ENCODE peak calls at places on chromosomes 6 and 20, in nine cellular contexts. One of them, this sample, is unnamed.

GRCh38 chr6:38708483-38708882 is 5.5 kb upstream of the GLO1 start:
- DNase-seq in RWPE1: no peak
- DNase-seq in H9: no peak
- DNase-seq in foreskin fibroblast: peak
- DNase-seq in HCT116: no peak
- DNase-seq in colonic mucosa: no peak
- DNase-seq in CD4-positive, alpha-beta T cell: no peak
- DNase-seq in fibroblast of the aortic adventitia: no peak
- DNase-seq in fibroblast of mammary gland: no peak
- DNase-seq in this sample: no peak

GRCh38 chr6:16684195-16684689 is 77.0 kb downstream of the ATXN1 start:
- DNase-seq in fibroblast of mammary gland: peak
- DNase-seq in H9: no peak
- DNase-seq in fibroblast of the aortic adventitia: no peak
- DNase-seq in foreskin fibroblast: no peak
- DNase-seq in RWPE1: no peak
- DNase-seq in HCT116: no peak
- DNase-seq in CD4-positive, alpha-beta T cell: no peak
- DNase-seq in colonic mucosa: no peak
- DNase-seq in this sample: no peak

GRCh38 chr20:56411759-56412472 is at the start of gene CASS4:
- DNase-seq in CD4-positive, alpha-beta T cell: peak
- DNase-seq in foreskin fibroblast: peak
- DNase-seq in HCT116: no peak
- DNase-seq in colonic mucosa: no peak
- DNase-seq in RWPE1: no peak
- DNase-seq in H9: no peak
- DNase-seq in fibroblast of mammary gland: peak
- DNase-seq in fibroblast of the aortic adventitia: peak
- DNase-seq in this sample: peak

GRCh38 chr20:53925651-53926401 is 144.6 kb downstream of the BCAS1 start:
- DNase-seq in fibroblast of mammary gland: no peak
- DNase-seq in H9: no peak
- DNase-seq in foreskin fibroblast: no peak
- DNase-seq in RWPE1: no peak
- DNase-seq in CD4-positive, alpha-beta T cell: no peak
- DNase-seq in colonic mucosa: no peak
- DNase-seq in HCT116: no peak
- DNase-seq in fibroblast of the aortic adventitia: no peak
- DNase-seq in this sample: no peak

GRCh38 chr20:23659989-23660837 is 22.5 kb upstream of the CST3 start:
- DNase-seq in H9: no peak
- DNase-seq in HCT116: no peak
- DNase-seq in fibroblast of the aortic adventitia: peak
- DNase-seq in foreskin fibroblast: peak
- DNase-seq in colonic mucosa: no peak
- DNase-seq in RWPE1: no peak
- DNase-seq in fibroblast of mammary gland: peak
- DNase-seq in CD4-positive, alpha-beta T cell: no peak
- DNase-seq in this sample: no peak

GRCh38 chr6:113630738-113631535 is 226.2 kb upstream of the MARCKS start:
- DNase-seq in CD4-positive, alpha-beta T cell: no peak
- DNase-seq in RWPE1: no peak
- DNase-seq in fibroblast of the aortic adventitia: peak
- DNase-seq in colonic mucosa: no peak
- DNase-seq in foreskin fibroblast: peak
- DNase-seq in HCT116: no peak
- DNase-seq in H9: no peak
- DNase-seq in fibroblast of mammary gland: peak
- DNase-seq in this sample: peak

GRCh38 chr6:56363796-56364195 is 116.4 kb upstream of the COL21A1 start:
- DNase-seq in RWPE1: no peak
- DNase-seq in colonic mucosa: no peak
- DNase-seq in foreskin fibroblast: no peak
- DNase-seq in CD4-positive, alpha-beta T cell: no peak
- DNase-seq in HCT116: no peak
- DNase-seq in fibroblast of the aortic adventitia: no peak
- DNase-seq in H9: no peak
- DNase-seq in fibroblast of mammary gland: no peak
- DNase-seq in this sample: no peak

GRCh38 chr6:28282923-28283322 is 1.6 kb downstream of the PGBD1 start:
- DNase-seq in fibroblast of mammary gland: peak
- DNase-seq in foreskin fibroblast: no peak
- DNase-seq in H9: no peak
- DNase-seq in CD4-positive, alpha-beta T cell: no peak
- DNase-seq in fibroblast of the aortic adventitia: no peak
- DNase-seq in colonic mucosa: no peak
- DNase-seq in RWPE1: no peak
- DNase-seq in HCT116: no peak
- DNase-seq in this sample: no peak

GRCh38 chr6:13038315-13039261 is 289.7 kb downstream of the TBC1D7 start:
- DNase-seq in foreskin fibroblast: no peak
- DNase-seq in fibroblast of the aortic adventitia: peak
- DNase-seq in CD4-positive, alpha-beta T cell: no peak
- DNase-seq in HCT116: no peak
- DNase-seq in fibroblast of mammary gland: peak
- DNase-seq in H9: no peak
- DNase-seq in colonic mucosa: no peak
- DNase-seq in RWPE1: no peak
- DNase-seq in this sample: no peak

GRCh38 chr6:7505196-7505699 is 36.2 kb upstream of the DSP start:
- DNase-seq in RWPE1: peak
- DNase-seq in fibroblast of mammary gland: peak
- DNase-seq in CD4-positive, alpha-beta T cell: no peak
- DNase-seq in colonic mucosa: peak
- DNase-seq in fibroblast of the aortic adventitia: peak
- DNase-seq in HCT116: peak
- DNase-seq in foreskin fibroblast: peak
- DNase-seq in H9: peak
- DNase-seq in this sample: no peak

GRCh38 chr6:134391221-134391620 is 73.3 kb upstream of the SGK1 start:
- DNase-seq in H9: no peak
- DNase-seq in fibroblast of mammary gland: no peak
- DNase-seq in foreskin fibroblast: peak
- DNase-seq in fibroblast of the aortic adventitia: no peak
- DNase-seq in RWPE1: no peak
- DNase-seq in CD4-positive, alpha-beta T cell: no peak
- DNase-seq in HCT116: no peak
- DNase-seq in colonic mucosa: no peak
- DNase-seq in this sample: no peak

DNA sequence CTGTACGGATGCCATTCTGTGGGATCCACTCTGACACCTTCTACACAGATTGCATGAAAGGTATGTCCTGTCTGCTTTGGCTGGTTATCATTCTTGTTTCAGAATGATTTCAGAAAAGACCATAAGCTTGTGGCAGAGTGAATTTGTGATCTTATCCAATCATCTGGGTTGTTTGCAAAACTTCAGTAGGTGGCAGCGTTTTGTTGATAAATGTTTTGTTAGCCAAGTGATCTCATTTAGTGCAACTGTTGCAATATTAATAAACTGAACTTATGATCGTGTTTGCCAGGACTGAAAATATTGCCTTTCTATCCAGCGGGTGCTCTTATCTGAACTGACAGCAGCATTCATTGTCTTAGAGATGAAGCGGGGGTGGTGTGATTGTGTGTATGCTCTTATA is 613.2 kb upstream of the NOX3 start:
- DNase-seq in CD4-positive, alpha-beta T cell: no peak
- DNase-seq in colonic mucosa: no peak
- DNase-seq in RWPE1: no peak
- DNase-seq in fibroblast of mammary gland: no peak
- DNase-seq in foreskin fibroblast: no peak
- DNase-seq in HCT116: no peak
- DNase-seq in H9: no peak
- DNase-seq in fibroblast of the aortic adventitia: no peak
- DNase-seq in this sample: no peak
- TF ChIP-seq CTCF in CD4-positive, alpha-beta T cell: no peak
- TF ChIP-seq CTCF in colonic mucosa: no peak
- TF ChIP-seq CTCF in RWPE1: no peak
- TF ChIP-seq CTCF in fibroblast of mammary gland: no peak
- TF ChIP-seq CTCF in foreskin fibroblast: no peak
- TF ChIP-seq CTCF in HCT116: no peak
- TF ChIP-seq CTCF in H9: peak
- TF ChIP-seq CTCF in fibroblast of the aortic adventitia: no peak
- TF ChIP-seq CTCF in this sample: peak

GRCh38 chr6:33313105-33313708 is 671 bp downstream of the TAPBP start:
- DNase-seq in foreskin fibroblast: peak
- DNase-seq in CD4-positive, alpha-beta T cell: peak
- DNase-seq in RWPE1: no peak
- DNase-seq in HCT116: no peak
- DNase-seq in fibroblast of the aortic adventitia: no peak
- DNase-seq in colonic mucosa: no peak
- DNase-seq in fibroblast of mammary gland: no peak
- DNase-seq in H9: peak
- DNase-seq in this sample: no peak

GRCh38 chr6:33314515-33314942 is 651 bp upstream of the TAPBP start:
- DNase-seq in HCT116: no peak
- DNase-seq in colonic mucosa: peak
- DNase-seq in CD4-positive, alpha-beta T cell: peak
- DNase-seq in foreskin fibroblast: peak
- DNase-seq in H9: peak
- DNase-seq in fibroblast of the aortic adventitia: peak
- DNase-seq in fibroblast of mammary gland: peak
- DNase-seq in RWPE1: peak
- DNase-seq in this sample: peak

GRCh38 chr6:33314943-33315752 is 1.3 kb upstream of the TAPBP start:
- DNase-seq in HCT116: no peak
- DNase-seq in RWPE1: no peak
- DNase-seq in foreskin fibroblast: peak
- DNase-seq in CD4-positive, alpha-beta T cell: peak
- DNase-seq in fibroblast of mammary gland: peak
- DNase-seq in fibroblast of the aortic adventitia: no peak
- DNase-seq in H9: peak
- DNase-seq in colonic mucosa: peak
- DNase-seq in this sample: peak

GRCh38 chr6:33312361-33313104 is 1.3 kb downstream of the TAPBP start:
- DNase-seq in RWPE1: peak
- DNase-seq in fibroblast of mammary gland: peak
- DNase-seq in H9: peak
- DNase-seq in HCT116: peak
- DNase-seq in foreskin fibroblast: peak
- DNase-seq in CD4-positive, alpha-beta T cell: peak
- DNase-seq in colonic mucosa: peak
- DNase-seq in fibroblast of the aortic adventitia: peak
- DNase-seq in this sample: peak

GRCh38 chr6:33313709-33314514 is at the start of gene TAPBP:
- DNase-seq in colonic mucosa: peak
- DNase-seq in fibroblast of mammary gland: peak
- DNase-seq in HCT116: no peak
- DNase-seq in H9: peak
- DNase-seq in CD4-positive, alpha-beta T cell: peak
- DNase-seq in foreskin fibroblast: peak
- DNase-seq in fibroblast of the aortic adventitia: peak
- DNase-seq in RWPE1: peak
- DNase-seq in this sample: peak
- TF ChIP-seq CTCF in colonic mucosa: no peak
- TF ChIP-seq CTCF in fibroblast of mammary gland: no peak
- TF ChIP-seq CTCF in HCT116: no peak
- TF ChIP-seq CTCF in H9: no peak
- TF ChIP-seq CTCF in CD4-positive, alpha-beta T cell: no peak
- TF ChIP-seq CTCF in foreskin fibroblast: no peak
- TF ChIP-seq CTCF in fibroblast of the aortic adventitia: no peak
- TF ChIP-seq CTCF in RWPE1: no peak
- TF ChIP-seq CTCF in this sample: no peak

GRCh38 chr20:25301357-25301920 is 53.6 kb downstream of the PYGB start:
- DNase-seq in colonic mucosa: no peak
- DNase-seq in foreskin fibroblast: no peak
- DNase-seq in RWPE1: no peak
- DNase-seq in fibroblast of the aortic adventitia: no peak
- DNase-seq in HCT116: no peak
- DNase-seq in H9: no peak
- DNase-seq in fibroblast of mammary gland: no peak
- DNase-seq in CD4-positive, alpha-beta T cell: no peak
- DNase-seq in this sample: no peak

GRCh38 chr20:25297141-25297905 is 49.4 kb downstream of the PYGB start:
- DNase-seq in HCT116: no peak
- DNase-seq in fibroblast of mammary gland: no peak
- DNase-seq in H9: no peak
- DNase-seq in foreskin fibroblast: no peak
- DNase-seq in CD4-positive, alpha-beta T cell: no peak
- DNase-seq in colonic mucosa: no peak
- DNase-seq in RWPE1: no peak
- DNase-seq in fibroblast of the aortic adventitia: no peak
- DNase-seq in this sample: peak

GRCh38 chr20:25300496-25301170 is 52.7 kb downstream of the PYGB start:
- DNase-seq in H9: no peak
- DNase-seq in colonic mucosa: no peak
- DNase-seq in fibroblast of mammary gland: peak
- DNase-seq in HCT116: no peak
- DNase-seq in foreskin fibroblast: peak
- DNase-seq in fibroblast of the aortic adventitia: no peak
- DNase-seq in CD4-positive, alpha-beta T cell: no peak
- DNase-seq in RWPE1: no peak
- DNase-seq in this sample: no peak

GRCh38 chr20:25302596-25302995 is 54.7 kb downstream of the PYGB start:
- DNase-seq in fibroblast of mammary gland: no peak
- DNase-seq in CD4-positive, alpha-beta T cell: no peak
- DNase-seq in foreskin fibroblast: no peak
- DNase-seq in fibroblast of the aortic adventitia: no peak
- DNase-seq in HCT116: no peak
- DNase-seq in colonic mucosa: no peak
- DNase-seq in RWPE1: no peak
- DNase-seq in H9: no peak
- DNase-seq in this sample: no peak

GRCh38 chr20:25299801-25300200 is 51.9 kb downstream of the PYGB start:
- DNase-seq in colonic mucosa: no peak
- DNase-seq in fibroblast of the aortic adventitia: no peak
- DNase-seq in fibroblast of mammary gland: peak
- DNase-seq in HCT116: no peak
- DNase-seq in CD4-positive, alpha-beta T cell: no peak
- DNase-seq in RWPE1: peak
- DNase-seq in foreskin fibroblast: peak
- DNase-seq in H9: no peak
- DNase-seq in this sample: no peak
- TF ChIP-seq CTCF in colonic mucosa: no peak
- TF ChIP-seq CTCF in fibroblast of the aortic adventitia: no peak
- TF ChIP-seq CTCF in fibroblast of mammary gland: no peak
- TF ChIP-seq CTCF in HCT116: no peak
- TF ChIP-seq CTCF in CD4-positive, alpha-beta T cell: no peak
- TF ChIP-seq CTCF in RWPE1: no peak
- TF ChIP-seq CTCF in foreskin fibroblast: no peak
- TF ChIP-seq CTCF in H9: no peak
- TF ChIP-seq CTCF in this sample: no peak

DNA sequence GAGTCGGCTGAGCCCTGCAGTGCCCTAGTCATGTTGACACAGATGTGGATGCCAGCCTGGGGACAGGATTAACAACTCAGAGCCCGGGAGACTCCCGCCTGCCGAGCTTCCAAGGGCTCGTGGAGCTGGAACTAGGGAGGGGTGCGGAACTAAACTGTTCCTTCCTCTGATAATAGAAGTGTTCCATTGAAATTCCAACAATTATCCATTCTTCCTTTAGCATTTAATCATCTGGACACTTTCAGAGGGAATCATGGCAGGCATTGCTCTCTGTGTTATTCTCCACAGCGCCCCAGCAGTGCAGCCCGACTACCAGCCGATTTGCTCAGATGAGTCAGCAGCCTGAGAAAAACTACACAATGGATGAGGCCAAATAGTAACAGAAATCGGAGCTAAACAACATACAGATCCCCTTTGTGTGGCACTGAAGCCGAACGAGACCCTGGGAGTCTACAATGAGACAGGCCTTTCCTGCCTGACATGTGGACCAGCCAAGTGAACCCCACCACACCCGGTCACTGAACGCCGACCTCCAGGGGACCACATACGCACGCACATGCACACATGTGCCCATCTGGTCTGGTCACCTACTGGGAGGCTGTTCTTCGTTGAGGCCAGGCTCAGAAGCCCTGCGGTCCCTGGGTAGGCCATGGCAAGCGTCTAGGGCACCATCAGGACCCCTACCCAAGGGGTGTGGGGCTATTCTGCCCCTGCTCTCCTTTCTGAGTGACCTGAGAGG is 238.4 kb upstream of the AFDN start:
- DNase-seq in H9: no peak
- DNase-seq in foreskin fibroblast: no peak
- DNase-seq in colonic mucosa: peak
- DNase-seq in RWPE1: no peak
- DNase-seq in HCT116: no peak
- DNase-seq in CD4-positive, alpha-beta T cell: no peak
- DNase-seq in fibroblast of mammary gland: no peak
- DNase-seq in fibroblast of the aortic adventitia: no peak
- DNase-seq in this sample: no peak
- TF ChIP-seq CTCF in H9: no peak
- TF ChIP-seq CTCF in foreskin fibroblast: no peak
- TF ChIP-seq CTCF in colonic mucosa: no peak
- TF ChIP-seq CTCF in RWPE1: no peak
- TF ChIP-seq CTCF in HCT116: no peak
- TF ChIP-seq CTCF in CD4-positive, alpha-beta T cell: no peak
- TF ChIP-seq CTCF in fibroblast of mammary gland: no peak
- TF ChIP-seq CTCF in fibroblast of the aortic adventitia: no peak
- TF ChIP-seq CTCF in this sample: no peak